ENCODE peak calls at places on chromosomes 5 and 9, in ten cellular contexts. M is IMR-90, H is uterus, Z is adrenal gland, C is transverse colon, O is HCT116, W is H1, Y is HepG2, S is stomach, F is upper lobe of left lung. N is an unnamed sample. For H3K27me3, the result is how much of the 10 kb centered on the place peaks cover.

GRCh38 chr5:31962321-31962720 is 211.8 kb downstream of the GOLPH3 start:
- DNase-seq in O (no peak), F (no peak), Z (no peak), W (no peak), M (no peak), C (no peak), S (no peak), H (no peak), Y (no peak), N (no peak)

GRCh38 chr9:137604345-137605145 is 941 bp upstream of the ARRDC1 start:
- DNase-seq in O (no peak), Y (no peak), S (no peak), W (no peak), H (peak), Z (no peak), M (no peak), C (no peak), F (no peak), N (no peak)

GRCh38 chr5:81761270-81761669 is 10.4 kb upstream of the SSBP2 start:
- DNase-seq in W (no peak), O (no peak), M (no peak), F (no peak), S (no peak), H (no peak), C (no peak), Y (no peak), Z (no peak), N (no peak)

GRCh38 chr5:110807174-110807573 is 68.4 kb downstream of the SLC25A46 start:
- DNase-seq in C (peak), Z (peak), Y (no peak), S (no peak), W (no peak), O (no peak), H (no peak), M (peak), F (no peak), N (no peak)

GRCh38 chr9:136343884-136344269 is 16.5 kb downstream of the GPSM1 start:
- DNase-seq in S (no peak), O (no peak), M (no peak), F (peak), Z (no peak), W (no peak), Y (no peak), C (no peak), H (no peak), N (no peak)

GRCh38 chr5:36090033-36090432 is 23.4 kb upstream of the UGT3A2 start:
- DNase-seq in C (no peak), O (peak), W (peak), H (no peak), Y (peak), M (peak), F (no peak), Z (no peak), S (no peak), N (no peak)

GRCh38 chr5:132258102-132259060 is 885 bp downstream of the PDLIM4 start:
- DNase-seq in C (peak), O (no peak), M (peak), W (no peak), Y (no peak), Z (peak), S (no peak), F (no peak), H (peak), N (no peak)

GRCh38 chr5:54927097-54927746 is 58.2 kb downstream of the ESM1 start:
- DNase-seq in Z (no peak), C (no peak), H (no peak), S (no peak), O (no peak), F (no peak), M (no peak), W (no peak), Y (no peak), N (no peak)

GRCh38 chr5:179405426-179406030 is 60.3 kb upstream of the ADAMTS2 start:
- DNase-seq in Z (peak), M (no peak), C (no peak), O (no peak), F (no peak), H (no peak), S (no peak), W (no peak), Y (no peak), N (no peak)

GRCh38 chr5:173623789-173624188 is 7.3 kb upstream of the BOD1 start:
- DNase-seq in M (no peak), Y (no peak), C (no peak), O (no peak), H (no peak), F (no peak), S (no peak), Z (no peak), W (no peak), N (no peak)

GRCh38 chr5:1385395-1386273 is 40.7 kb upstream of the CLPTM1L start:
- DNase-seq in H (peak), O (no peak), W (no peak), S (peak), Z (peak), C (peak), M (peak), F (peak), Y (peak), N (peak)

GRCh38 chr9:92759990-92760893 is 4.4 kb downstream of the BICD2 start:
- DNase-seq in Z (peak), F (peak), H (no peak), M (no peak), W (no peak), O (no peak), C (peak), Y (no peak), S (peak), N (peak)

GRCh38 chr5:41754857-41755256 is 115.4 kb downstream of the OXCT1 start:
- DNase-seq in Z (no peak), C (no peak), Y (no peak), F (no peak), H (no peak), W (no peak), S (no peak), O (no peak), M (no peak), N (no peak)

GRCh38 chr5:177132504-177133118 is 962 bp upstream of the NSD1 start:
- DNase-seq in W (no peak), Y (no peak), S (no peak), O (no peak), M (no peak), F (no peak), Z (no peak), C (no peak), H (no peak), N (peak)

GRCh38 chr9:126069400-126069955 is 257.2 kb upstream of the MVB12B start:
- DNase-seq in F (no peak), W (no peak), S (no peak), Z (no peak), O (no peak), C (no peak), H (no peak), Y (no peak), M (no peak), N (no peak)

GRCh38 chr5:132747693-132748440 is 641 bp downstream of the CCNI2 start:
- DNase-seq in Z (peak), S (peak), C (peak), F (peak), W (no peak), Y (no peak), O (no peak), H (no peak), M (no peak), N (no peak)

GRCh38 chr5:142110046-142110531 is 1.5 kb downstream of the NDFIP1 start:
- DNase-seq in Z (peak), F (no peak), O (no peak), Y (peak), C (peak), S (no peak), H (peak), W (no peak), M (peak), N (peak)

GRCh38 chr5:38367410-38367809 is 109.1 kb downstream of the EGFLAM start:
- DNase-seq in H (no peak), C (no peak), M (no peak), W (no peak), F (no peak), S (no peak), O (no peak), Y (no peak), Z (no peak), N (no peak)

DNA sequence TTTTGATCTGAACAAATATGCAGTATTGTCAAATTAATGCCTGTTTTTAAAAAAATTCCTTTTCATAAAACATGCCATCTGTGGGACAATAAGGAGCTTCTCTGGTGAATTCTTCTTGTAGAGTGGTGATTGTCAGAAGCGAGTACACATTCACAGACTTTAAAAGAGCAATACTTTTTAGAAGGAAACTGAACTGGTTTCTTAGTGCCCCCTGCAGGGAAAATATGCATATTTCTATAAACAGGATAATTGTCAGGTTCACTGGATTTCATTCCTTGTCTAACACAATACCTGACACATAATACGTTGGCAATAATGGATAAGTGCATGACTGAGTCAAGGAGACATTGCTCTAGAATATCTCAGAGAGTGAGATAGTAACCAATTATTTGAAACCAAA is 133.7 kb downstream of the KIF4B start:
- DNase-seq in H (no peak), C (no peak), M (no peak), Y (no peak), Z (no peak), O (no peak), S (no peak), W (no peak), F (no peak), N (no peak)
- TF ChIP-seq CTCF in H (peak), C (no peak), M (peak), Y (peak), Z (peak), O (peak), S (peak), W (no peak), F (no peak), N (peak)

DNA sequence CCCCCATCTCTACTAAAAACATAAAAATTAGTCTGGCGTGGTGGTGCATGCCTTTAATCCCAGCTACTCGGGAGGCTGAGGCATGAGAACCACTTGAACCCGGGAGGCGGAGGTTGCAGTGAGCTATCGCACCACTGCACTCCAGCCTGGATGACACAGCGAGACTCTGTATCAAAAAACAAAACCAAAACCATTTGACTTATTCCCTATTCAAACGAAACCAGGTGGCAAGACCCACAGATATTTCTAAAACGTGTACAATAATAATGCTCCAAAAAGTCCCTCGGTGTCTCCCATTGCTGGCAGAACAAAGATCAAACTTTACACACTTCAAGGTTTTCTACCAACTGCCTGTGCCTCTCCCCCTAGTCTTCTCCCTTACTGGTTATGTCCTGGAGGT is 29.8 kb downstream of the HMGCR start:
- DNase-seq in M (no peak), Y (no peak), C (no peak), H (no peak), W (no peak), F (no peak), Z (no peak), O (no peak), S (no peak), N (no peak)
- H3K27me3 ChIP-seq in M (under half), Y (under half), C (under half), H (under half), W (under half), F (under half), Z (under half), O (under half), S (under half), N (under half)

DNA sequence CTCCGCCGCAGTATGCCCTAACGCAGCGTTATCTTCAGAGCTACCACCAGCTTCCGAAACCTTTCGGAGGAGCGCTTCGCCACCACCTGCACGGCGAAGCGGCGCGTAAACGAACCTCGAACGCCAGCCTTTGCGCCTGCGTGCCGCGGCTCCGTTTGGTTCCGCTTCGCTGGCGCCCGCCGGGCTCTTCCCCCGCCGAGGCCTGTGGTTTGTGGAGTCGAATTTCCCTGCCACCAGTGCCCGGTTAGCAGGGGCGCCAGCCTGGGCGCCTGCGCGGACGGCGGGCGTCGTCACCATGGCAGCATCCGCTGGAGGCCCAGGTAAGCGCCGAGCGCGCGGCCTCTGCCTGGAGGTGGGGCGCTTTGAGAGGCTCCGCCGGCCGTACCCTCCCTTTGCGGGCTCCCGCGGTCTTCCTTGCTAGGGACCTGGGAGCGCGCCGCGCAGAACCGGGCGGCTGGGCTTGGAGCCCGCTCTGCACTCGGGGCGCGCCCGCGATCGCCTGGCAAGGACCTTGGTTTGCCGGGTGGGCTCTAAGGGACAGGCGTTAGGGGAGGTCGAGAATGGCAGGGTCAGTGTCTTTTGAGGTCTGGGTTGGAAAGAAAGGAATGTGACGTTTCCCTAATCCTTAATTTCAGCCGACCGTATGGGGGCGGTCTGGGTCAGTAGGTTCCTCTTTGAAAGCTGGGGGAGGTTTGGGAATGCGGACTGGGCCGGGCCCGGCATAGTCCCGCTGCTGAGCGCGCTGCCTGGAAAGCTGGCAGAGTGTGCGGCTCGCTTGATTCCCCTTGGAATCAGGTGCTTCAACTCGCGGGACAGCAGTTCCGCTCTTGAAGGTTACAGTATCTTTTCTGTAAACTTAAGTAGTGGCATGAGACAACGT is at the start of gene FAM151B:
- DNase-seq in M (peak), Z (peak), W (peak), O (peak), H (peak), Y (peak), C (peak), F (peak), S (peak), N (peak)
- TF ChIP-seq POLR2A in M (peak), Z (peak), W (peak), O (peak), H (peak), Y (peak), C (peak), F (peak), S (no peak), N (peak)

DNA sequence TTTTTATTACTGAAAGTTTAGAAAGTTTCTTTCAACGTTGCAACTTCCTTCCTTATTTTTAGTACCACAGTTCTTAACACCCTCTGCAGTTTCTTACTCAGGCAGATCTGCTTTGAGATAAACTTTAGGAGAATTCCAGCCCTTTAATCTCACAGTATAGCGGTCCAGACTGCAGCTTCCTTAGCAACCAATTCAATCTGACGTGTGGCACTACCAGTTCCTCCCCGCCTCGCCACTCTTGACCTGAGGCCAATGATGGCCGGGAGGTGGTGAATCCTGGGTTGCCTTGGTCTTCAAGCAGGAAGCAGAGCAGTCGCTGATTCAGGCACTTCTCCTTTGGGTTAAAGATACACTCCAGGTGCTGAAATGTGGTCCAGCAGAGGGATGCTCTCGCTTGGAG is 334.3 kb upstream of the TRPC7 start:
- DNase-seq in S (no peak), Y (no peak), M (no peak), Z (no peak), O (no peak), F (no peak), H (no peak), C (no peak), W (no peak), N (no peak)
- TF ChIP-seq CTCF in S (no peak), Y (no peak), M (no peak), Z (no peak), O (no peak), F (no peak), H (no peak), C (no peak), W (no peak), N (no peak)

DNA sequence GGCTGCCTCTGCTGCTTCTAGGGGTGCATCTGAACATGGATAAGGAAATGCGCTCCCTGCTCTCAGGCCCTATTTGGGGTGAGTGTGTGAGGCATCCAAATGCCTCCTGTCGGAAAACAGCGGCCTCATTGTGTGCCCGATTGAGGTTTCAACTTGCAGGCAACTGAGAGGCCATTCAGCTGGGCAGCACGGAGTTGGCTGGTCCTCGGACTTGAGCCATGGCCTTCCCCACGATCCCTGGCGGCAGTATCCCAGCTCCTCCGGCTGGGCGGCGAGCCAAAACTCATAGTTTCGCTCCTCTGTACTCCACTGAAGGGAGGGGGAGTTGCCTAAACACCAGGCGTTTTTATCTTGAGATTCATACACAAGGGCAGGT is 597.3 kb upstream of the SGCD start:
- DNase-seq in W (no peak), H (no peak), F (peak), S (no peak), O (no peak), Y (no peak), C (no peak), Z (peak), M (no peak), N (peak)
- H3K27me3 ChIP-seq in W (under half), H (under half), F (under half), S (half or more), O (under half), Y (under half), C (half or more), Z (under half), M (under half), N (under half)

DNA sequence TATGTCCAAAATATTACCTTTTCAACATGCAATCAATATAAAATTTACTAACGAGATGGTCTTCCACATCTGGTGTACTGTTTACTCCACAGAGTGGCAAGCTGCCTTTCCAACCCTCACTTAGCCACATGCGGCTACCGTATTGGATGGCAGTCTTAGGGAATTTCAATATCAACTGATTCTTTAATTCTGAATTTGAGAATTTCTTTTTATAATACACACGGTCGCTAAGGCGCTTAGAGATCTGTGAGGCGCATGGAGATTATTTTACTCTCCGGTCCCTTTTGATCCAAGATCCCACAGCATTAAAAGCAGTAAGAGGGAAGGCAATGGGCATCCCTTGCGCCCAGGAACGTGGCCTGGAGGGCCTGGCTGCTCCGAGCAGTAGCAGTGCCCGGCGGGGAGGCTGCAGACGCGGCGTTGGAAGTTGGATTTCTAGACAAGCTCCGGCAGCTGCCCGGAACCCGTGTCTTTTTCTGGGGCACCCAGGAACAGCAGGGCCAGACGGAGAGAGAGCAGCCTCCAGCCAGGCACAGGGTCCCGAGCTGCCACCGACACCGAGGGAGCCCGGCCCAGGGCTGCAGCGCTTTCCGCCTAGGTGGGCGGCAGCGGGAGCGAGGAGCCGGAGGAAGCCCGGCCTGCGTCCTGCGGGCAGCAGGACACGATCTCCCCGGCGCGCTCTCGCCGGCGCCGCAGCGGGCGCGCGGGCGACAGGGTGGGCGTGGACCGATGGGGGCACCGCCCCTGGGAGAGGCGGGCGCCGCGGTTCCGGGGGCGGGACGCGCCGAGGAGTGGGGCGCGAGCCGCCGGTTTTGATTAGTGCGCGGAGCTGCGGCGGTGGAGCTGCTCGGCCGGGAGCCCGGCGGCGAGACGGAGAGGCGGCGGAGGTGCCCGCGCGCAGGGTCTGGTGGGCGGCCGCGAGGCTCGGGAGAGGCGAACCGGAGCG is at the start of gene UGCG:
- DNase-seq in F (peak), Y (peak), O (peak), M (peak), H (peak), S (peak), C (peak), W (peak), Z (peak), N (peak)
- TF ChIP-seq POLR2A in F (peak), Y (peak), O (peak), M (peak), H (peak), S (no peak), C (peak), W (peak), Z (peak), N (peak)

GRCh38 chr9:113154471-113154870 is 3.7 kb downstream of the SLC31A2 start:
- DNase-seq in F (no peak), M (peak), Y (no peak), S (no peak), O (no peak), Z (peak), C (no peak), W (no peak), H (no peak), N (no peak)

GRCh38 chr9:113158446-113158845 is 7.6 kb downstream of the SLC31A2 start:
- DNase-seq in M (no peak), H (no peak), C (no peak), F (no peak), Y (no peak), O (no peak), S (no peak), W (no peak), Z (no peak), N (peak)

GRCh38 chr9:113155911-113156559 is 5.2 kb downstream of the SLC31A2 start:
- DNase-seq in F (no peak), M (no peak), H (no peak), C (peak), Z (peak), W (no peak), Y (no peak), S (no peak), O (no peak), N (no peak)

GRCh38 chr9:113154936-113155335 is 4.1 kb downstream of the SLC31A2 start:
- DNase-seq in Y (no peak), H (no peak), Z (no peak), C (no peak), W (no peak), M (peak), F (no peak), O (no peak), S (no peak), N (no peak)

GRCh38 chr9:113156880-113157279 is 6.1 kb downstream of the SLC31A2 start:
- DNase-seq in F (no peak), M (no peak), Z (no peak), Y (no peak), S (no peak), H (no peak), O (no peak), W (no peak), C (no peak), N (no peak)
- TF ChIP-seq CTCF in F (no peak), M (no peak), Z (no peak), Y (no peak), S (no peak), H (no peak), O (no peak), W (peak), C (no peak), N (peak)

GRCh38 chr5:80565330-80565729 is 4.8 kb downstream of the ANKRD34B start:
- DNase-seq in Z (no peak), W (no peak), O (no peak), F (no peak), S (no peak), M (no peak), C (no peak), H (no peak), Y (no peak), N (no peak)
- H3K27me3 ChIP-seq in Z (under half), W (under half), O (under half), F (under half), S (half or more), M (under half), C (half or more), H (under half), Y (under half), N (under half)

N was measured in right lobe of liver.